ENCODE peak calls at places on chromosome 5, in four cellular contexts. P, G, R and N are unnamed samples.

GRCh38 chr5:115542076-115542475 is 2.5 kb downstream of the FEM1C start:
- DNase-seq in R (no peak), G (no peak), P (no peak), N (no peak)

GRCh38 chr5:66742083-66742895 is 146.1 kb downstream of the MAST4 start:
- DNase-seq in R (no peak), P (peak), G (no peak), N (no peak)

GRCh38 chr5:11792621-11793020 is 111.6 kb downstream of the CTNND2 start:
- DNase-seq in P (no peak), R (no peak), G (no peak), N (no peak)

GRCh38 chr5:34535433-34535832 is 120.7 kb upstream of the RAI14 start:
- DNase-seq in G (no peak), P (no peak), R (no peak), N (no peak)

GRCh38 chr5:55172051-55172899 is 702 bp downstream of the CDC20B start:
- DNase-seq in R (peak), P (peak), G (peak), N (peak)

GRCh38 chr5:55407059-55407684 is 99.4 kb downstream of the MTREX start:
- DNase-seq in R (peak), G (no peak), P (no peak), N (no peak)

GRCh38 chr5:132474131-132474723 is 16.3 kb downstream of the IRF1 start:
- DNase-seq in P (no peak), G (no peak), R (no peak), N (no peak)

GRCh38 chr5:170444181-170444580 is 55.0 kb upstream of the KCNMB1 start:
- DNase-seq in P (no peak), R (no peak), G (no peak), N (no peak)

GRCh38 chr5:33675958-33676464 is 215.8 kb downstream of the ADAMTS12 start:
- DNase-seq in G (no peak), R (no peak), P (no peak), N (no peak)

GRCh38 chr5:92952243-92952642 is 628.8 kb downstream of the NR2F1-AS1 start:
- DNase-seq in G (no peak), P (no peak), R (no peak), N (no peak)

GRCh38 chr5:114989512-114989911 is 180.2 kb downstream of the TRIM36 start:
- DNase-seq in G (no peak), R (no peak), P (no peak), N (no peak)

GRCh38 chr5:32583582-32584232 is 1.6 kb upstream of the SUB1 start:
- DNase-seq in P (no peak), R (no peak), G (no peak), N (no peak)

GRCh38 chr5:154276932-154277331 is 86.4 kb downstream of the GALNT10 start:
- DNase-seq in P (peak), R (peak), G (no peak), N (peak)

GRCh38 chr5:34656001-34656699 is at the start of gene RAI14:
- DNase-seq in P (peak), G (peak), R (peak), N (no peak)

GRCh38 chr5:80662108-80662507 is 7.3 kb upstream of the DHFR start:
- DNase-seq in P (no peak), R (no peak), G (no peak), N (no peak)

GRCh38 chr5:175471628-175472027 is 6.7 kb upstream of the SFXN1 start:
- DNase-seq in G (no peak), P (no peak), R (no peak), N (no peak)

GRCh38 chr5:124841829-124842712 is 95.6 kb upstream of the ZNF608 start:
- DNase-seq in R (peak), G (no peak), P (no peak), N (no peak)

GRCh38 chr5:96785271-96785670 is 22.5 kb downstream of the ERAP1 start:
- DNase-seq in G (no peak), R (no peak), P (no peak), N (no peak)

GRCh38 chr5:37723147-37723961 is 116.5 kb downstream of the GDNF start:
- DNase-seq in R (no peak), P (no peak), G (no peak), N (no peak)

GRCh38 chr5:149828161-149829011 is 98.3 kb downstream of the PPARGC1B start:
- DNase-seq in R (peak), G (peak), P (peak), N (peak)

GRCh38 chr5:148913985-148914421 is 87.6 kb downstream of the ADRB2 start:
- DNase-seq in G (no peak), R (peak), P (no peak), N (peak)

GRCh38 chr5:124557761-124558160 is 188.7 kb downstream of the ZNF608 start:
- DNase-seq in P (no peak), G (no peak), R (no peak), N (no peak)

GRCh38 chr5:129094087-129094923 is at the start of gene ISOC1:
- DNase-seq in P (peak), R (peak), G (peak), N (peak)

GRCh38 chr5:129097498-129098296 is 3.1 kb downstream of the ISOC1 start:
- DNase-seq in G (no peak), R (no peak), P (no peak), N (no peak)

GRCh38 chr5:129096382-129096991 is 1.9 kb downstream of the ISOC1 start:
- DNase-seq in R (peak), G (no peak), P (peak), N (no peak)

GRCh38 chr5:129098488-129099183 is 4.1 kb downstream of the ISOC1 start:
- DNase-seq in R (no peak), P (no peak), G (no peak), N (no peak)

GRCh38 chr5:129094924-129095797 is 612 bp downstream of the ISOC1 start:
- DNase-seq in P (peak), G (peak), R (peak), N (no peak)
- TF ChIP-seq CTCF in P (no peak), G (no peak), R (no peak), N (no peak)

GRCh38 chr5:21823588-21823987 is 1029.6 kb downstream of the CDH12 start:
- DNase-seq in P (no peak), R (peak), G (no peak), N (no peak)

GRCh38 chr5:21820527-21820926 is 1032.6 kb downstream of the CDH12 start:
- DNase-seq in G (no peak), R (no peak), P (no peak), N (no peak)

GRCh38 chr5:21823076-21823574 is 1030.0 kb downstream of the CDH12 start:
- DNase-seq in G (no peak), R (peak), P (no peak), N (no peak)

GRCh38 chr5:21817668-21818419 is 1035.3 kb downstream of the CDH12 start:
- DNase-seq in G (no peak), R (peak), P (no peak), N (no peak)
- TF ChIP-seq CTCF in G (no peak), R (peak), P (no peak), N (no peak)

GRCh38 chr5:134142806-134143205 is 28.3 kb downstream of the TCF7 start:
- DNase-seq in R (no peak), G (no peak), P (peak), N (no peak)

GRCh38 chr5:134140530-134141201 is 26.2 kb downstream of the TCF7 start:
- DNase-seq in P (peak), G (no peak), R (peak), N (peak)

GRCh38 chr5:134139891-134140469 is 25.5 kb downstream of the TCF7 start:
- DNase-seq in G (no peak), P (no peak), R (no peak), N (no peak)

GRCh38 chr5:134142088-134142487 is 27.6 kb downstream of the TCF7 start:
- DNase-seq in R (no peak), G (no peak), P (peak), N (no peak)

GRCh38 chr5:134141346-134142050 is 27.0 kb downstream of the TCF7 start:
- DNase-seq in R (no peak), G (no peak), P (no peak), N (no peak)
- TF ChIP-seq CTCF in R (peak), G (no peak), P (no peak), N (peak)

DNA sequence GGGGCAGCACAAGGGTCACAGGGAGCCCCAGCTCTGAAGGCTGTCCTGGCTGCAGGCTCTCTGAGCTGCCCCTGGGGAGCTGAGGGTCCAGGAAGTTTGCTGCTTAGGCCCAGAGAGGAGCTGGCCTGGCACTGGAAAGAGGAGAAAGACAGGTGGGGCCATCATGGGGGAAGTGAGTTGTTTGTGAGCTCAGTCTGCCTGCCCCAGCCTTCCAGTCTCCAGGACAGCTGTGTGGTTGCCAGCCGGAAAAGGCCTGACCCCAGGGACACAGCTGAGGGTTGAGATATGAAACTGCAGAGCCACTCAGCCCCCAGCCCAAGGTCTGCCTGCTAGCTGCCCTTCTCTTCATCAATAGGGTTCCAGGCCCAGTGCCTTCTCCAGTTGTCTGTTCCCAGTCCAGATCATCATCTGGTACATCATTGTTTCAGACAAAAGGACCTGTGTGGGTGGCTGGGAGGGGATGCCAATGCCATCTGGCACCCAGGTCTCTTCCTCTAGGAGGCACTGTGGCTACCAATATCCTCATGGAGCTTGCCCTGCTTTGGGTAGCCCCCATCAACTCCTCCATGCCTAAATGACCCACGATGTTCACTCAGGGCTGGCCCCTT is 4.2 kb upstream of the DDX41 start:
- DNase-seq in R (no peak), P (no peak), G (no peak), N (no peak)
- TF ChIP-seq CTCF in R (peak), P (no peak), G (no peak), N (no peak)

GRCh38 chr5:73182282-73182681 is 9.3 kb downstream of the TMEM174 start:
- DNase-seq in R (no peak), P (no peak), G (no peak), N (no peak)
- TF ChIP-seq CTCF in R (no peak), P (no peak), G (no peak), N (no peak)

GRCh38 chr5:176868126-176868525 is 31.0 kb downstream of the HK3 start:
- DNase-seq in R (no peak), G (no peak), P (no peak), N (no peak)

GRCh38 chr5:176866913-176867312 is 32.2 kb downstream of the HK3 start:
- DNase-seq in R (no peak), P (no peak), G (no peak), N (no peak)

GRCh38 chr5:176868731-176869130 is 30.4 kb downstream of the HK3 start:
- DNase-seq in G (no peak), R (no peak), P (no peak), N (no peak)

GRCh38 chr5:176869501-176870109 is 29.5 kb downstream of the HK3 start:
- DNase-seq in R (no peak), G (no peak), P (no peak), N (no peak)

DNA sequence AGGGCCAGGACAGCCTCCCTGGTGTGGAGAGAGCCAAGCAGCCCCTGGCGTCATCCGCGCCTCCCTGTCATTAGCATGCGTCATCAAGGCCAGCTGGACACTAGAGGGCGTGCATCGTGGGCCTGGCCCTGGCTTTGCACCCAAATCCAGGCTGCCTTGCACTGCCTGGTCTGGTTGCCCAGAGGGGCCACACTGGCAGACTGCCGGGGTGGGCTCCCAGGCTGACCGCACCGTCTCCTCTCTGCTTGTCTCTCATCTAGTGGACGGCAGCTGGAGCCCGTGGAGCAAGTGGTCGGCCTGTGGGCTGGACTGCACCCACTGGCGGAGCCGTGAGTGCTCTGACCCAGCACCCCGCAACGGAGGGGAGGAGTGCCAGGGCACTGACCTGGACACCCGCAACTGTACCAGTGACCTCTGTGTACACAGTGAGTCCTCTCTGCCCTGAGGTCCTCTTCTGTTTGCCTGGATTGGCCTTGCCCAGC is 29.0 kb downstream of the HK3 start:
- DNase-seq in P (peak), R (peak), G (no peak), N (no peak)
- TF ChIP-seq CTCF in P (no peak), R (peak), G (no peak), N (peak)